ENCODE peak calls at places on chromosome 17, in six cellular contexts. K is fibroblast of villous mesenchyme; T is stimulated activated CD8-positive, alpha-beta memory T cell treated with anti-CD3 and anti-CD28 coated beads, Interleukin-7, amount 100 ng/mL, for 24 hours; O is activated CD4-positive, alpha-beta T cell treated with anti-CD3 and anti-CD28 coated beads, Interleukin-2, amount 50 U/mL, for 1 hour; H is naive thymus-derived CD8-positive, alpha-beta T cell; B is DMS 273 treated with DMSO at 0.1 percent for 48 hours. A is an unnamed sample.

GRCh38 chr17:41620583-41621434 is 3.6 kb downstream of the KRT17 start:
- DNase-seq in B (no peak), T (no peak), K (peak; percentile 35), O (no peak), H (no peak), A (no peak)

GRCh38 chr17:63698381-63698885 is 1.5 kb downstream of the LIMD2 start:
- DNase-seq in H (peak; percentile 33), O (peak; percentile 39), B (no peak), T (no peak), K (no peak), A (no peak)

GRCh38 chr17:82400830-82401229 is 17.3 kb upstream of the HEXD start:
- DNase-seq in H (peak; percentile 42), T (peak; percentile 22), K (no peak), O (peak; percentile 42), B (no peak), A (no peak)

GRCh38 chr17:19311421-19312215 is 50.9 kb downstream of the B9D1 start:
- DNase-seq in T (no peak), O (no peak), H (no peak), K (no peak), B (no peak), A (no peak)

GRCh38 chr17:4747847-4748246 is 8.1 kb upstream of the CXCL16 start:
- DNase-seq in K (no peak), O (peak; percentile 18), H (no peak), B (no peak), T (no peak), A (no peak)

GRCh38 chr17:2435852-2436251 is 35.0 kb upstream of the MNT start:
- DNase-seq in K (no peak), H (no peak), B (no peak), O (no peak), T (no peak), A (peak; percentile 49)

GRCh38 chr17:17387461-17388362 is 84.5 kb downstream of the NT5M start:
- DNase-seq in H (no peak), B (no peak), K (no peak), T (no peak), O (no peak), A (no peak)

GRCh38 chr17:40290629-40291296 is 3.1 kb downstream of the CDC6 start:
- DNase-seq in O (no peak), H (peak; percentile 37), T (no peak), K (peak; percentile 98), B (peak; percentile 30), A (peak; percentile 24)

GRCh38 chr17:8320990-8321389 is 10.9 kb downstream of the ARHGEF15 start:
- DNase-seq in T (no peak), B (no peak), O (no peak), K (no peak), H (no peak), A (no peak)

GRCh38 chr17:37643829-37644228 is 583 bp upstream of the DDX52 start:
- DNase-seq in T (no peak), K (no peak), H (no peak), B (no peak), O (no peak), A (peak; percentile 16)

GRCh38 chr17:48597775-48598631 is 4.4 kb upstream of the HOXB5 start:
- DNase-seq in H (peak; percentile 23), T (no peak), B (no peak), K (peak; percentile 48), O (no peak), A (peak; percentile 25)

GRCh38 chr17:7404737-7405412 is 978 bp upstream of the TMEM256 start:
- DNase-seq in O (peak; percentile 72), H (peak; percentile 58), B (no peak), K (peak; percentile 16), T (no peak), A (peak; percentile 62)

GRCh38 chr17:31525801-31526549 is 134.5 kb downstream of the RAB11FIP4 start:
- DNase-seq in B (no peak), O (no peak), T (no peak), H (no peak), K (no peak), A (no peak)

GRCh38 chr17:72270530-72270929 is 149.7 kb downstream of the SOX9 start:
- DNase-seq in O (no peak), K (peak; percentile 3), H (no peak), T (no peak), B (no peak), A (peak; percentile 94)

GRCh38 chr17:5943232-5943631 is 126.9 kb upstream of the WSCD1 start:
- DNase-seq in T (no peak), B (no peak), K (no peak), H (no peak), O (no peak), A (no peak)

GRCh38 chr17:29379084-29379811 is 10.9 kb upstream of the TAOK1 start:
- DNase-seq in O (no peak), B (no peak), T (no peak), K (peak; percentile 39), H (no peak), A (peak; percentile 93)

GRCh38 chr17:18985475-18985874 is 19.1 kb downstream of the FAM83G start:
- DNase-seq in H (no peak), O (no peak), B (no peak), K (no peak), T (no peak), A (no peak)

GRCh38 chr17:82568997-82569393 is 49.5 kb downstream of the FOXK2 start:
- DNase-seq in B (no peak), K (no peak), H (no peak), O (no peak), T (no peak), A (no peak)

GRCh38 chr17:19307521-19307920 is 55.0 kb downstream of the B9D1 start:
- DNase-seq in K (no peak), T (no peak), H (no peak), B (no peak), O (no peak), A (no peak)

GRCh38 chr17:2042355-2042929 is 620 bp downstream of the OVCA2 start:
- DNase-seq in O (no peak), T (no peak), B (no peak), H (no peak), K (no peak), A (peak; percentile 34)

GRCh38 chr17:79001190-79002020 is 8.2 kb downstream of the CANT1 start:
- DNase-seq in K (no peak), O (no peak), T (no peak), H (no peak), B (no peak), A (no peak)

GRCh38 chr17:49703557-49704277 is 4.0 kb downstream of the SLC35B1 start:
- DNase-seq in O (no peak), T (no peak), B (peak; percentile 31), K (peak; percentile 46), H (no peak), A (no peak)

GRCh38 chr17:703081-703875 is 11.4 kb downstream of the VPS53 start:
- DNase-seq in T (no peak), O (no peak), B (no peak), K (peak; percentile 37), H (no peak), A (no peak)

GRCh38 chr17:49393491-49394255 is 21.0 kb downstream of the PHB1 start:
- DNase-seq in O (no peak), B (no peak), H (no peak), T (no peak), K (no peak), A (no peak)

GRCh38 chr17:74305865-74306654 is 20.0 kb upstream of the KIF19 start:
- DNase-seq in K (no peak), O (no peak), B (no peak), H (no peak), T (no peak), A (no peak)

GRCh38 chr17:4004517-4005295 is 40.5 kb upstream of the ATP2A3 start:
- DNase-seq in O (peak; percentile 54), H (peak; percentile 54), T (peak; percentile 18), B (no peak), K (peak; percentile 39), A (peak; percentile 49)

GRCh38 chr17:2025622-2026309 is 632 bp upstream of the RTN4RL1 start:
- DNase-seq in B (peak; percentile 15), H (no peak), K (peak; percentile 68), T (no peak), O (no peak), A (peak; percentile 40)

GRCh38 chr17:73342057-73342522 is 30.3 kb upstream of the CDC42EP4 start:
- DNase-seq in O (no peak), B (peak; percentile 21), T (no peak), H (no peak), K (peak; percentile 84), A (no peak)

GRCh38 chr17:77666480-77666879 is 292.0 kb upstream of the TNRC6C start:
- DNase-seq in B (no peak), H (no peak), O (no peak), T (no peak), K (no peak), A (peak; percentile 3)

GRCh38 chr17:20998571-20999043 is 44.2 kb downstream of the USP22 start:
- DNase-seq in H (no peak), K (peak; percentile 5), B (no peak), T (no peak), O (no peak), A (no peak)

GRCh38 chr17:64081802-64082799 is 47.8 kb downstream of the ERN1 start:
- DNase-seq in T (no peak), O (peak; percentile 10), H (no peak), K (peak; percentile 95), B (peak; percentile 96), A (peak; percentile 90)

GRCh38 chr17:81666092-81666341 is 388 bp downstream of the OXLD1 start:
- DNase-seq in H (no peak), T (no peak), K (peak; percentile 45), O (no peak), B (no peak), A (no peak)

GRCh38 chr17:5234645-5235576 is at the start of gene SCIMP:
- DNase-seq in H (no peak), O (no peak), B (no peak), K (no peak), T (no peak), A (no peak)

GRCh38 chr17:1109606-1110523 is 69.9 kb downstream of the ABR start:
- DNase-seq in K (no peak), T (no peak), H (peak; percentile 43), B (no peak), O (no peak), A (no peak)

A was measured in NCI-H748 treated with DMSO at 0.1 percent for 48 hours.